ENCODE peak calls at places on chromosomes 5 and 9, in five cellular contexts. F is cardiac muscle cell, C is ACHN, G is neural crest cell, R is fibroblast of lung. V is an unnamed sample.

GRCh38 chr9:33623658-33624586 is 99.9 kb downstream of the ANKRD18B start:
- DNase-seq in F (peak), C (peak), G (peak), R (peak), V (peak)

GRCh38 chr5:44150075-44150723 is 239.0 kb downstream of the FGF10 start:
- DNase-seq in F (no peak), C (no peak), G (no peak), R (no peak), V (no peak)

GRCh38 chr5:94072116-94072515 is 330.7 kb upstream of the POU5F2 start:
- DNase-seq in F (no peak), C (no peak), G (no peak), R (peak), V (no peak)

GRCh38 chr9:74952281-74953151 is at the start of gene C9orf40:
- DNase-seq in F (peak), C (peak), G (peak), R (peak), V (peak)

GRCh38 chr9:20621553-20622329 is 558 bp downstream of the MLLT3 start:
- DNase-seq in F (peak), C (no peak), G (peak), R (peak), V (peak)

GRCh38 chr9:20508242-20508641 is 114.1 kb downstream of the MLLT3 start:
- DNase-seq in F (no peak), C (no peak), G (no peak), R (no peak), V (no peak)

GRCh38 chr5:107671742-107672211 is 1.0 kb upstream of the EFNA5 start:
- DNase-seq in F (peak), C (peak), G (peak), R (peak), V (no peak)

GRCh38 chr9:2495221-2496005 is 126.2 kb upstream of the VLDLR start:
- DNase-seq in F (peak), C (no peak), G (no peak), R (no peak), V (no peak)

GRCh38 chr9:5976668-5977397 is 38.6 kb downstream of the RANBP6 start:
- DNase-seq in F (no peak), C (peak), G (no peak), R (peak), V (no peak)

GRCh38 chr9:17470015-17470414 is 108.9 kb upstream of the SH3GL2 start:
- DNase-seq in F (no peak), C (no peak), G (no peak), R (no peak), V (no peak)

GRCh38 chr5:132658383-132659302 is 670 bp downstream of the IL13 start:
- DNase-seq in F (no peak), C (no peak), G (no peak), R (no peak), V (no peak)

GRCh38 chr9:128099932-128100491 is 27.5 kb downstream of the PTGES2 start:
- DNase-seq in F (no peak), C (no peak), G (no peak), R (no peak), V (no peak)

GRCh38 chr9:133445293-133445969 is 14.3 kb upstream of the CACFD1 start:
- DNase-seq in F (no peak), C (no peak), G (no peak), R (no peak), V (no peak)

GRCh38 chr5:179345429-179346321 is at the start of gene ADAMTS2:
- DNase-seq in F (peak), C (no peak), G (peak), R (peak), V (no peak)

GRCh38 chr5:103450333-103451061 is 112.1 kb downstream of the NUDT12 start:
- DNase-seq in F (no peak), C (peak), G (no peak), R (peak), V (no peak)

GRCh38 chr5:143061161-143061945 is 291.2 kb downstream of the ARHGAP26 start:
- DNase-seq in F (no peak), C (no peak), G (no peak), R (peak), V (no peak)

GRCh38 chr9:88789785-88790184 is 201.5 kb upstream of the S1PR3 start:
- DNase-seq in F (no peak), C (no peak), G (no peak), R (no peak), V (no peak)

GRCh38 chr9:14705079-14705478 is 11.8 kb upstream of the ZDHHC21 start:
- DNase-seq in F (no peak), C (no peak), G (no peak), R (no peak), V (no peak)

GRCh38 chr5:137566780-137567179 is 67.7 kb upstream of the SPOCK1 start:
- DNase-seq in F (no peak), C (no peak), G (no peak), R (no peak), V (no peak)

GRCh38 chr9:21317956-21318923 is 13.1 kb upstream of the IFNA5 start:
- DNase-seq in F (peak), C (no peak), G (peak), R (peak), V (peak)

GRCh38 chr9:127877566-127877998 is at the start of gene AK1:
- DNase-seq in F (peak), C (peak), G (peak), R (peak), V (no peak)

GRCh38 chr5:35651002-35651756 is 33.5 kb downstream of the SPEF2 start:
- DNase-seq in F (peak), C (peak), G (peak), R (peak), V (peak)

GRCh38 chr5:122501087-122501435 is 189.0 kb downstream of the SNCAIP start:
- DNase-seq in F (no peak), C (no peak), G (no peak), R (peak), V (no peak)

GRCh38 chr5:180682560-180682959 is 33.2 kb upstream of the FLT4 start:
- DNase-seq in F (no peak), C (no peak), G (no peak), R (no peak), V (no peak)

GRCh38 chr9:121939643-121940042 is 153.5 kb downstream of the TTLL11 start:
- DNase-seq in F (no peak), C (no peak), G (no peak), R (no peak), V (no peak)

GRCh38 chr5:65647941-65648340 is 23.1 kb downstream of the SHLD3 start:
- DNase-seq in F (no peak), C (no peak), G (no peak), R (no peak), V (no peak)

GRCh38 chr5:124057815-124058231 is 545.8 kb downstream of the CSNK1G3 start:
- DNase-seq in F (no peak), C (no peak), G (no peak), R (no peak), V (no peak)

GRCh38 chr9:522658-523057 is 308.0 kb downstream of the DOCK8 start:
- DNase-seq in F (peak), C (peak), G (no peak), R (no peak), V (no peak)

GRCh38 chr9:112248722-112249121 is 73.6 kb upstream of the SUSD1 start:
- DNase-seq in F (no peak), C (no peak), G (no peak), R (peak), V (no peak)

GRCh38 chr9:33044677-33045282 is 19.7 kb downstream of the DNAJA1 start:
- DNase-seq in F (peak), C (peak), G (no peak), R (peak), V (no peak)

GRCh38 chr9:8961186-8961666 is 1161.6 kb upstream of the DMAC1 start:
- DNase-seq in F (no peak), C (no peak), G (no peak), R (peak), V (no peak)

V was measured in central memory CD4-positive, alpha-beta T cell.